ENCODE peak calls at places on chromosome 18, in eight cellular contexts. One of them, this sample, is unnamed.

GRCh38 chr18:28175047-28175929 is 1.6 kb downstream of the CDH2 start:
- DNase-seq in neural crest cell: peak
- DNase-seq in HEK293T: peak
- DNase-seq in AG10803: peak
- DNase-seq in left cardiac atrium: peak
- DNase-seq in NCI-H1092 treated with DMSO at 0.1 percent for 48 hours: peak
- DNase-seq in GM13976: no peak
- DNase-seq in adipocyte: peak
- DNase-seq in this sample: peak

GRCh38 chr18:22681912-22682311 is 251.2 kb upstream of the RBBP8 start:
- DNase-seq in neural crest cell: no peak
- DNase-seq in HEK293T: no peak
- DNase-seq in AG10803: no peak
- DNase-seq in left cardiac atrium: no peak
- DNase-seq in NCI-H1092 treated with DMSO at 0.1 percent for 48 hours: no peak
- DNase-seq in GM13976: no peak
- DNase-seq in adipocyte: no peak
- DNase-seq in this sample: no peak

GRCh38 chr18:8841781-8842485 is 136.6 kb downstream of the MTCL1 start:
- DNase-seq in neural crest cell: no peak
- DNase-seq in HEK293T: no peak
- DNase-seq in AG10803: peak
- DNase-seq in left cardiac atrium: no peak
- DNase-seq in NCI-H1092 treated with DMSO at 0.1 percent for 48 hours: no peak
- DNase-seq in GM13976: no peak
- DNase-seq in adipocyte: peak
- DNase-seq in this sample: no peak

GRCh38 chr18:9147440-9148238 is 11.1 kb downstream of the ANKRD12 start:
- DNase-seq in neural crest cell: no peak
- DNase-seq in HEK293T: peak
- DNase-seq in AG10803: peak
- DNase-seq in left cardiac atrium: no peak
- DNase-seq in NCI-H1092 treated with DMSO at 0.1 percent for 48 hours: peak
- DNase-seq in GM13976: peak
- DNase-seq in adipocyte: peak
- DNase-seq in this sample: no peak

GRCh38 chr18:77124452-77124922 is 8.1 kb downstream of the MBP start:
- DNase-seq in neural crest cell: no peak
- DNase-seq in HEK293T: no peak
- DNase-seq in AG10803: no peak
- DNase-seq in left cardiac atrium: no peak
- DNase-seq in NCI-H1092 treated with DMSO at 0.1 percent for 48 hours: no peak
- DNase-seq in GM13976: peak
- DNase-seq in adipocyte: no peak
- DNase-seq in this sample: no peak

GRCh38 chr18:24659837-24660720 is 199.6 kb downstream of the HRH4 start:
- DNase-seq in neural crest cell: no peak
- DNase-seq in HEK293T: no peak
- DNase-seq in AG10803: peak
- DNase-seq in left cardiac atrium: peak
- DNase-seq in NCI-H1092 treated with DMSO at 0.1 percent for 48 hours: no peak
- DNase-seq in GM13976: no peak
- DNase-seq in adipocyte: peak
- DNase-seq in this sample: no peak

GRCh38 chr18:13067124-13067523 is 76.0 kb downstream of the CEP192 start:
- DNase-seq in neural crest cell: no peak
- DNase-seq in HEK293T: no peak
- DNase-seq in AG10803: no peak
- DNase-seq in left cardiac atrium: no peak
- DNase-seq in NCI-H1092 treated with DMSO at 0.1 percent for 48 hours: no peak
- DNase-seq in GM13976: no peak
- DNase-seq in adipocyte: no peak
- DNase-seq in this sample: no peak

GRCh38 chr18:48034651-48035555 is 104.4 kb upstream of the SMAD2 start:
- DNase-seq in neural crest cell: no peak
- DNase-seq in HEK293T: no peak
- DNase-seq in AG10803: no peak
- DNase-seq in left cardiac atrium: no peak
- DNase-seq in NCI-H1092 treated with DMSO at 0.1 percent for 48 hours: no peak
- DNase-seq in GM13976: no peak
- DNase-seq in adipocyte: no peak
- DNase-seq in this sample: no peak

GRCh38 chr18:41643427-41643826 is 311.6 kb upstream of the PIK3C3 start:
- DNase-seq in neural crest cell: no peak
- DNase-seq in HEK293T: no peak
- DNase-seq in AG10803: no peak
- DNase-seq in left cardiac atrium: no peak
- DNase-seq in NCI-H1092 treated with DMSO at 0.1 percent for 48 hours: no peak
- DNase-seq in GM13976: no peak
- DNase-seq in adipocyte: no peak
- DNase-seq in this sample: no peak

GRCh38 chr18:8322486-8322885 is 286.8 kb upstream of the RAB12 start:
- DNase-seq in neural crest cell: no peak
- DNase-seq in HEK293T: no peak
- DNase-seq in AG10803: no peak
- DNase-seq in left cardiac atrium: no peak
- DNase-seq in NCI-H1092 treated with DMSO at 0.1 percent for 48 hours: no peak
- DNase-seq in GM13976: no peak
- DNase-seq in adipocyte: no peak
- DNase-seq in this sample: no peak

This sample was measured in glutamatergic neuron.